ENCODE peak calls at places on chromosomes 12 and 14, in seven cellular contexts. F is astrocyte, N is kidney, C is A549, V is mammary epithelial cell, Q is cardiac muscle cell, I is testis. T is an unnamed sample.
A peak's percentile ranks its signal among the peaks of the same experiment; 100 is the strongest.

GRCh38 chr14:95652690-95653089 is 33.5 kb upstream of the TCL1B start:
- DNase-seq in F (no peak), N (no peak), C (no peak), V (no peak), Q (no peak), I (no peak), T (no peak)

GRCh38 chr14:92729632-92730358 is 18.6 kb downstream of the LGMN start:
- DNase-seq in F (peak; percentile 95), N (no peak), C (no peak), V (peak; percentile 87), Q (peak; percentile 93), I (no peak), T (no peak)

GRCh38 chr14:90487031-90487430 is 90.2 kb downstream of the CALM1 start:
- DNase-seq in F (peak; percentile 6), N (no peak), C (no peak), V (no peak), Q (peak; percentile 38), I (no peak), T (peak; percentile 82)

GRCh38 chr12:80257920-80258319 is 158.6 kb downstream of the OTOGL start:
- DNase-seq in F (no peak), N (no peak), C (no peak), V (no peak), Q (no peak), I (no peak), T (no peak)

GRCh38 chr14:105317546-105317945 is 3.0 kb downstream of the PACS2 start:
- DNase-seq in F (peak; percentile 49), N (peak; percentile 80), C (no peak), V (no peak), Q (peak; percentile 48), I (no peak), T (no peak)

GRCh38 chr12:39764944-39765560 is 145.4 kb upstream of the ABCD2 start:
- DNase-seq in F (peak; percentile 36), N (no peak), C (peak; percentile 28), V (peak; percentile 9), Q (peak; percentile 68), I (no peak), T (no peak)

GRCh38 chr14:31268216-31268615 is 60.6 kb upstream of the HECTD1 start:
- DNase-seq in F (no peak), N (no peak), C (no peak), V (no peak), Q (no peak), I (no peak), T (no peak)

GRCh38 chr12:22797686-22798085 is 172.7 kb downstream of the ETNK1 start:
- DNase-seq in F (no peak), N (no peak), C (no peak), V (no peak), Q (no peak), I (no peak), T (no peak)

GRCh38 chr12:52699960-52700359 is 3.4 kb downstream of the KRT77 start:
- DNase-seq in F (no peak), N (peak; percentile 49), C (no peak), V (no peak), Q (no peak), I (no peak), T (no peak)

GRCh38 chr14:20434701-20435453 is 1.1 kb downstream of the KLHL33 start:
- DNase-seq in F (no peak), N (peak; percentile 89), C (no peak), V (no peak), Q (peak; percentile 35), I (peak; percentile 84), T (no peak)

GRCh38 chr14:96303981-96304380 is 48.0 kb downstream of the BDKRB1 start:
- DNase-seq in F (no peak), N (no peak), C (no peak), V (no peak), Q (no peak), I (no peak), T (no peak)

GRCh38 chr14:103334644-103335603 is 887 bp downstream of the EIF5 start:
- DNase-seq in F (peak; percentile 63), N (peak; percentile 95), C (no peak), V (peak; percentile 74), Q (peak; percentile 68), I (peak; percentile 63), T (peak; percentile 68)

GRCh38 chr12:34400423-34400881 is 378.2 kb downstream of the ALG10 start:
- DNase-seq in F (no peak), N (peak; percentile 53), C (no peak), V (no peak), Q (no peak), I (peak; percentile 4), T (peak; percentile 0)

GRCh38 chr14:80636071-80636470 is 305.5 kb downstream of the CEP128 start:
- DNase-seq in F (no peak), N (no peak), C (no peak), V (no peak), Q (peak; percentile 17), I (no peak), T (no peak)

GRCh38 chr14:101721111-101721510 is 40.4 kb upstream of the PPP2R5C start:
- DNase-seq in F (no peak), N (no peak), C (no peak), V (no peak), Q (no peak), I (no peak), T (no peak)

GRCh38 chr14:76271371-76271770 is 104.6 kb upstream of the ESRRB start:
- DNase-seq in F (no peak), N (no peak), C (no peak), V (no peak), Q (no peak), I (no peak), T (no peak)

GRCh38 chr12:66502911-66503310 is 176.0 kb downstream of the GRIP1 start:
- DNase-seq in F (no peak), N (no peak), C (no peak), V (no peak), Q (no peak), I (no peak), T (no peak)

GRCh38 chr12:122127839-122128238 is 46.2 kb downstream of the IL31 start:
- DNase-seq in F (no peak), N (no peak), C (no peak), V (no peak), Q (no peak), I (no peak), T (no peak)

GRCh38 chr12:3041558-3042164 is 35.5 kb upstream of the TSPAN9 start:
- DNase-seq in F (peak; percentile 32), N (peak; percentile 53), C (peak; percentile 90), V (peak; percentile 69), Q (peak; percentile 83), I (peak; percentile 76), T (peak; percentile 79)

GRCh38 chr12:53004178-53004577 is 2.1 kb upstream of the EIF4B start:
- DNase-seq in F (no peak), N (no peak), C (no peak), V (no peak), Q (peak; percentile 27), I (no peak), T (no peak)

GRCh38 chr12:12539411-12539810 is 23.3 kb downstream of the DUSP16 start:
- DNase-seq in F (no peak), N (no peak), C (no peak), V (peak; percentile 25), Q (no peak), I (no peak), T (no peak)

GRCh38 chr14:96040836-96041371 is 1.7 kb downstream of the C14orf132 start:
- DNase-seq in F (peak; percentile 46), N (no peak), C (no peak), V (no peak), Q (no peak), I (no peak), T (no peak)

DNA sequence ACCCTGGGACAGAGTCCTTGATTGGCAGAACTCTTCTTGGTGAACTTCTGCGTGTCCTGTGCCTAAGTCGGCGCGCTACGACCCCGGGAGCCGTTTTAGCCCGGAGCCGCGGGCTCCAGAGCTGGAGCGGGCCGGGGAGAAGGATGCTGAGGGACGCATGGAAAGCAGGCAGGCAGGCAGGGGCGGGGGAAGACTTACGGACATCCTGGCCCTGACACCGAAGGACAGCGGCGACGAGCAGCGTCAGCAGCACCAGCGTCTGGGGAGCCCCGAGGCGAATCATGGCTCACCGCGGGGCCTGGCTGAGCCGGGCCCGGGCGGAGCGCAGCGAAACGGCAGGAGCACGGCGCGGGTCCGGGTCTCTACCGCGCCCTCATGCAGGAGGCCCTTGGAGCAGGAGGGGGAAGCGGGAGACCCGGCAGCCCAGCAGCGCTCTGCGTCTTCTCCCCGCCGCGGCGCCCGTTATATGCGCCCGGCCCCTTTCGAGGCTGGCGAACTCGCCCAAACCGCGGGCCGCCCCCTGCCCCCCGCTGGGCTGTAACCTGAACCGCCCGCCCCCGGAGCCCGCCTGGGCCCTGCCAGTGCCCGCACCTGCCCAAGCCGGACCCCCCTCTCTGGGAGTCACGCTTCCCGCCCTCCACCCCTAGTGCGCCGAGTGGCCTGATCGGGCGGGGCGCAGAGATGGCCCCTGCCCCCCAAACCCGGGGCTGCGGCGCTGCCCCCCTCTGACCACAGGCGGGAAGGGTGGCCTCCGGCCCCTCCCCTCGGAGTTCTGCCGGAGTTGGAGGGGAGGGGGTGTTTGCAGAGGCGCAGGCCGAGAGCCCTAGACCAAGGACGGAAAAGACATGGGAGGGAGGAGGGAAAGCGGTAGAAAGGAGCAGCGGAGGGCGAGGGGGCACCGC is at the start of gene COL2A1:
- DNase-seq in F (no peak), N (no peak), C (peak; percentile 35), V (peak; percentile 17), Q (peak; percentile 14), I (peak; percentile 36), T (peak; percentile 37)
- H3K4me3 ChIP-seq in F (peak within 1 kb of the TSS; percentile 32), N (no peak within 1 kb of the TSS), C (peak within 1 kb of the TSS; percentile 46), V (no peak within 1 kb of the TSS), Q (peak within 1 kb of the TSS; percentile 35), I (peak within 1 kb of the TSS; percentile 18), T (no peak within 1 kb of the TSS)

GRCh38 chr14:68589447-68590232 is 203.2 kb downstream of the ZFP36L1 start:
- DNase-seq in F (no peak), N (peak; percentile 86), C (no peak), V (no peak), Q (peak; percentile 89), I (peak; percentile 78), T (peak; percentile 38)
- H3K4me1 ChIP-seq in F (peaks cover 27% of the 10 kb centered on the region), N (peaks cover 2% of the 10 kb centered on the region), C (peaks cover 26% of the 10 kb centered on the region), V (peaks cover 13% of the 10 kb centered on the region), Q (peaks cover 37% of the 10 kb centered on the region), I (peaks cover 15% of the 10 kb centered on the region), T (peaks cover 4% of the 10 kb centered on the region)

DNA sequence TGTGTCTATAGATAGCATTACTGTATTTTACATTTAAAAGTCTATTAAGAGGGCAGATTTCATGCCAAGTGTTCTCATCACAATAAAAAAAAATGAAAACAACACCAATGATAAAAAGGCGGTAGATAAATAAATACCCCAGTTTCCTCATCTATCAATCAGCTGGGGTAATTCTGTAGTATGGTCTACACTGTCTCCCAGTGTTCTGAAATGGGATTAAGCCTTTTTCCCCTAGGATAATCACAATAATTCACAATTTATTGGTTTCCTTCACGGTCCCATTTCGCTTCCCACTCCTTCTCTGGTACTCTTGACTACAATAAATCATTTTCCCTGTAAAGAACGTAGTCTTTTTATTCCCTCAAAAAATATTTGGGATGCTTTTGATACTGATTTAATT is 114.3 kb downstream of the SSPN start:
- DNase-seq in F (no peak), N (no peak), C (no peak), V (no peak), Q (no peak), I (no peak), T (no peak)
- TF ChIP-seq CTCF in F (no peak), N (no peak), C (no peak), V (no peak), Q (no peak), I (no peak), T (peak; percentile 6)

DNA sequence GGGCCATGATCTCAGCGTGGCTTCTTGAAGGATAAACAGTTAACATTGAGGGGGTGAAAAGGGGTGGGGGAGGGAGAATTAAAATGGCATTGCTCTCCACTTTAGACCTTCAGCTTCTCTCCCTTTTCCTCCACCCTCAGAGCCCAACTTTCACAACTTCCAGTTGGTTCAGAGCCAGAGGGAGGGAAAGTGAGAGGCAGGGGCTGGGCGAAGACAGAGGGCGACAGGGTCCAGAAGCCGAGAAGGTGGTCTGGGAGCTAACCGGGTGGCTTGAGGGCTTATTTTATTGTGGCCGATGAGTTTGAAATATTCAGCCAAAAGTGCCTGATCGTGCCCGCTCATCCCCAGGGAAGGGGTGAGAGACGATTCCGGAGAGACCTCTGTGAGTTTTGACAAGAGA is 4.1 kb downstream of the BMP4 start:
- DNase-seq in F (no peak), N (no peak), C (no peak), V (no peak), Q (peak; percentile 44), I (no peak), T (no peak)
- H3K4me3 ChIP-seq in F (peak overlapping the region; percentile 69), N (peak overlapping the region; percentile 98), C (peak overlapping the region; percentile 53), V (peak overlapping the region; percentile 67), Q (peak overlapping the region; percentile 63), I (peak overlapping the region; percentile 52), T (peak overlapping the region; percentile 67)